ENCODE peak calls at places on chromosomes 7 and 10, in six cellular contexts. One of them, this sample, is unnamed.
A peak's percentile ranks its signal among the peaks of the same experiment; 100 is the strongest.

GRCh38 chr7:116097365-116098009 is 66.9 kb upstream of the TFEC start:
- DNase-seq in adrenal gland: no peak
- DNase-seq in IMR-90: peak; percentile 58
- DNase-seq in Peyer's patch: no peak
- DNase-seq in left lung: no peak
- DNase-seq in body of pancreas: no peak
- DNase-seq in this sample: peak; percentile 61

GRCh38 chr10:128000660-128001059 is 93.8 kb downstream of the PTPRE start:
- DNase-seq in Peyer's patch: no peak
- DNase-seq in body of pancreas: no peak
- DNase-seq in adrenal gland: peak; percentile 88
- DNase-seq in IMR-90: no peak
- DNase-seq in left lung: peak; percentile 70
- DNase-seq in this sample: no peak

GRCh38 chr10:22230331-22230833 is 12.6 kb upstream of the EBLN1 start:
- DNase-seq in body of pancreas: peak; percentile 25
- DNase-seq in adrenal gland: no peak
- DNase-seq in IMR-90: peak; percentile 29
- DNase-seq in left lung: no peak
- DNase-seq in Peyer's patch: no peak
- DNase-seq in this sample: peak; percentile 85

GRCh38 chr7:46695045-46695708 is 774.1 kb upstream of the IGFBP3 start:
- DNase-seq in body of pancreas: peak; percentile 71
- DNase-seq in adrenal gland: no peak
- DNase-seq in IMR-90: no peak
- DNase-seq in Peyer's patch: no peak
- DNase-seq in left lung: no peak
- DNase-seq in this sample: no peak

GRCh38 chr10:84097787-84098353 is 41.4 kb upstream of the GHITM start:
- DNase-seq in adrenal gland: no peak
- DNase-seq in Peyer's patch: no peak
- DNase-seq in IMR-90: peak; percentile 10
- DNase-seq in body of pancreas: no peak
- DNase-seq in left lung: no peak
- DNase-seq in this sample: peak; percentile 18

GRCh38 chr7:81776972-81777371 is 7.1 kb upstream of the HGF start:
- DNase-seq in left lung: no peak
- DNase-seq in IMR-90: no peak
- DNase-seq in adrenal gland: no peak
- DNase-seq in body of pancreas: no peak
- DNase-seq in Peyer's patch: no peak
- DNase-seq in this sample: no peak

GRCh38 chr7:55546826-55547225 is 25.5 kb downstream of the VOPP1 start:
- DNase-seq in body of pancreas: peak; percentile 82
- DNase-seq in Peyer's patch: no peak
- DNase-seq in left lung: peak; percentile 75
- DNase-seq in adrenal gland: peak; percentile 95
- DNase-seq in IMR-90: peak; percentile 79
- DNase-seq in this sample: peak; percentile 80

GRCh38 chr7:90411510-90411909 is 8.2 kb downstream of the CLDN12 start:
- DNase-seq in left lung: no peak
- DNase-seq in adrenal gland: no peak
- DNase-seq in Peyer's patch: no peak
- DNase-seq in body of pancreas: no peak
- DNase-seq in IMR-90: peak; percentile 17
- DNase-seq in this sample: no peak

GRCh38 chr10:30747633-30748032 is 118.1 kb upstream of the LYZL2 start:
- DNase-seq in IMR-90: peak; percentile 78
- DNase-seq in Peyer's patch: no peak
- DNase-seq in body of pancreas: no peak
- DNase-seq in left lung: no peak
- DNase-seq in adrenal gland: peak; percentile 4
- DNase-seq in this sample: peak; percentile 22

GRCh38 chr10:70920519-70920918 is 32.2 kb upstream of the PCBD1 start:
- DNase-seq in body of pancreas: peak; percentile 78
- DNase-seq in left lung: peak; percentile 90
- DNase-seq in adrenal gland: no peak
- DNase-seq in IMR-90: no peak
- DNase-seq in Peyer's patch: peak; percentile 71
- DNase-seq in this sample: no peak

GRCh38 chr10:119209050-119209735 is 1.8 kb downstream of the GRK5 start:
- DNase-seq in body of pancreas: peak; percentile 65
- DNase-seq in Peyer's patch: peak; percentile 56
- DNase-seq in left lung: peak; percentile 51
- DNase-seq in IMR-90: peak; percentile 80
- DNase-seq in adrenal gland: peak; percentile 73
- DNase-seq in this sample: peak; percentile 80

GRCh38 chr7:12699299-12699698 is 11.9 kb downstream of the ARL4A start:
- DNase-seq in Peyer's patch: no peak
- DNase-seq in IMR-90: no peak
- DNase-seq in left lung: no peak
- DNase-seq in body of pancreas: no peak
- DNase-seq in adrenal gland: no peak
- DNase-seq in this sample: no peak

DNA sequence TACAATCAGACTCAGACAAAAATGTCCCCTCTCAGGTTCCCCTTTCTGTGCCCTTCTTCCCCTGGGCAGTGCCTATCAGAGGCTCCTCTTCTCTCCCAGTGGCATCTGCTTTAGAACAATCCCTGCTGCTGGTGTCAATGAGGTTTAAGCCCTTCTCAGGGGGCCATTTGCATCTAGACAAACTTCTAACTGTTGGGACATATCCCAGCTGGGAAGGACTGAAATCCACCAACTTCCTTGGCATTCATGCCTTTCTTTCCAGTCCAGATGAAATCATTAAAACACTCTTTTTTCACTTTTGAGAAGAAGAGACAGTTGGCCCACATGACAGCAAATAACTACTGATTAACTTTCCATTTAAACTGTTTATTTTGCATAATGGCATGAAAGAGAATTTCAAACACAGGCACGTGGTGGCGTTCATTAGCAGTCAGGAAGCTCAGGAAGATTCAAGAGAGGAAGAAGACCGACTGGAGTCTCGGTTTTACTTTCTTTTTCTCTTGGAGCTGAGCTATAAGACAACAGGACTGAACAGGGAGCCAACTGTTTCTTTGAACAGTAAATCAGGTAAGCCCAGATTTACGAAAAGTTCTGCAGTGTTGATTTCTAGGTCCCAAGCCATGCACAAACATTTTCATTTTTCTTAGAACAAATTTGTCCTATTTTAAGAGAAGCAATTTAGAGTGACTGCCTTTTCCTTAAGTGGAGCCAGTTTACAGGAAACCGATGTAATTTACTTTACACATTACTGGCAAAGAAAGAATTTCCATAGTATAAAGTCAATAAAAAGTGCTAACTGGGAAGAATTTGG is at the start of gene GIMAP2:
- DNase-seq in left lung: no peak
- DNase-seq in adrenal gland: peak; percentile 19
- DNase-seq in IMR-90: no peak
- DNase-seq in body of pancreas: no peak
- DNase-seq in Peyer's patch: no peak
- DNase-seq in this sample: peak; percentile 11
- H3K4me3 ChIP-seq in left lung: peak within 1 kb of the TSS; percentile 43
- H3K4me3 ChIP-seq in adrenal gland: peak within 1 kb of the TSS; percentile 16
- H3K4me3 ChIP-seq in IMR-90: peak within 1 kb of the TSS; percentile 38
- H3K4me3 ChIP-seq in body of pancreas: no peak within 1 kb of the TSS
- H3K4me3 ChIP-seq in Peyer's patch: peak within 1 kb of the TSS; percentile 59
- H3K4me3 ChIP-seq in this sample: no peak within 1 kb of the TSS

GRCh38 chr7:158064631-158065030 is 523.0 kb downstream of the PTPRN2 start:
- DNase-seq in left lung: no peak
- DNase-seq in body of pancreas: peak; percentile 1
- DNase-seq in adrenal gland: no peak
- DNase-seq in Peyer's patch: peak; percentile 16
- DNase-seq in IMR-90: no peak
- DNase-seq in this sample: no peak
- H3K9me3 ChIP-seq in left lung: peaks cover 24% of the 10 kb centered on the region
- H3K9me3 ChIP-seq in body of pancreas: no peaks in the 10 kb centered on the region
- H3K9me3 ChIP-seq in adrenal gland: no peaks in the 10 kb centered on the region
- H3K9me3 ChIP-seq in Peyer's patch: no peaks in the 10 kb centered on the region
- H3K9me3 ChIP-seq in IMR-90: peaks cover 61% of the 10 kb centered on the region
- H3K9me3 ChIP-seq in this sample: no peaks in the 10 kb centered on the region

DNA sequence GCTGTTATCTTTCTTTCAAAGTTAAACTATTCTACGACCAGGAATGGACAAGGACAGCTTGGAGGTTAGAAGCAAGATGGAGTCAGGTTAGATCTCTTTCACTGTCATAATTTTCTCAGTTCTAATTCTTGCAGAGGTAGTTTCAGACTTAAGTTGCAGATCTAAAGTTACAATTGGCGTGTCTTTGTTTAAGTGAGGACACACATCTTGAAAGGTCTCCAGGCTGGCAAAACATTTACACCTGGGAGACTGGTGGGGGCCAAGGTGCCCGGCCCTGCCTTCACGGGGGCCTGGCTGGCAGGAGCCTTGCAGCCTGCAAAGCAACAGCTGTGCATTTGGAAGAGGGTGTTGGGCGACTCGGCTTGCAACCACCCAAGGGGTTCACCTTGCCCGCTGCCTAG is 1.7 kb upstream of the DYNC2I1 start:
- DNase-seq in body of pancreas: no peak
- DNase-seq in left lung: no peak
- DNase-seq in Peyer's patch: no peak
- DNase-seq in adrenal gland: no peak
- DNase-seq in IMR-90: no peak
- DNase-seq in this sample: no peak
- H3K4me1 ChIP-seq in body of pancreas: peaks cover 10% of the 10 kb centered on the region
- H3K4me1 ChIP-seq in left lung: peaks cover 18% of the 10 kb centered on the region
- H3K4me1 ChIP-seq in Peyer's patch: peaks cover 8% of the 10 kb centered on the region
- H3K4me1 ChIP-seq in adrenal gland: peaks cover 19% of the 10 kb centered on the region
- H3K4me1 ChIP-seq in IMR-90: peaks cover 2% of the 10 kb centered on the region
- H3K4me1 ChIP-seq in this sample: peaks cover 24% of the 10 kb centered on the region

GRCh38 chr10:14340051-14340744 is 9.5 kb upstream of the FRMD4A start:
- DNase-seq in IMR-90: no peak
- DNase-seq in body of pancreas: no peak
- DNase-seq in left lung: no peak
- DNase-seq in Peyer's patch: no peak
- DNase-seq in adrenal gland: no peak
- DNase-seq in this sample: no peak
- H3K4me3 ChIP-seq in IMR-90: no peak overlapping the region
- H3K4me3 ChIP-seq in body of pancreas: no peak overlapping the region
- H3K4me3 ChIP-seq in left lung: no peak overlapping the region
- H3K4me3 ChIP-seq in Peyer's patch: no peak overlapping the region
- H3K4me3 ChIP-seq in adrenal gland: no peak overlapping the region
- H3K4me3 ChIP-seq in this sample: no peak overlapping the region

GRCh38 chr7:64706625-64707292 is 40.8 kb downstream of the ZNF107 start:
- DNase-seq in left lung: no peak
- DNase-seq in Peyer's patch: no peak
- DNase-seq in adrenal gland: no peak
- DNase-seq in body of pancreas: no peak
- DNase-seq in IMR-90: no peak
- DNase-seq in this sample: no peak
- H3K9me3 ChIP-seq in left lung: peaks cover 100% of the 10 kb centered on the region
- H3K9me3 ChIP-seq in Peyer's patch: no peaks in the 10 kb centered on the region
- H3K9me3 ChIP-seq in adrenal gland: peaks cover 4% of the 10 kb centered on the region
- H3K9me3 ChIP-seq in body of pancreas: no peaks in the 10 kb centered on the region
- H3K9me3 ChIP-seq in IMR-90: peaks cover 37% of the 10 kb centered on the region
- H3K9me3 ChIP-seq in this sample: peaks cover 10% of the 10 kb centered on the region

DNA sequence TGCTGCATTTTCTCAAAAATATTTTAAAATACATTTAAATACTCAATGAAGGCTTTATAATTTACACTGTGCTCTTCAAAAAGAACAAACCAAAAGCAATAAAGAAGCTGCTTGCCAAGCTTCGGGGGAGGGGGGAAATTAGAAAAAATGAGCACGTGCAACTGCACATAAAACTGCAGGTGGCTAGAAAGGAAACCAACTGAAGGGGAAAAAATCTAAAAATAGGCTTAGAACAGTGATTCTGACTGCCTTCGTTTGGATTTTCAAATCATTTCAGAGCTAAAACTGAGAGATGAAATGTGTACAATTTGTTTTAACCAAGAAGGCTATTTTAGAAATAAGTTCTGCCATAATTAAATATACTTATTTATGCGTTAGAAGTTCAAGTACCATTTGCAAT is 61.4 kb downstream of the ABI1 start:
- DNase-seq in body of pancreas: peak; percentile 16
- DNase-seq in left lung: no peak
- DNase-seq in adrenal gland: no peak
- DNase-seq in IMR-90: no peak
- DNase-seq in Peyer's patch: no peak
- DNase-seq in this sample: no peak
- H3K4me1 ChIP-seq in body of pancreas: peaks cover 17% of the 10 kb centered on the region
- H3K4me1 ChIP-seq in left lung: peaks cover 32% of the 10 kb centered on the region
- H3K4me1 ChIP-seq in adrenal gland: peaks cover 9% of the 10 kb centered on the region
- H3K4me1 ChIP-seq in IMR-90: no peaks in the 10 kb centered on the region
- H3K4me1 ChIP-seq in Peyer's patch: peaks cover 19% of the 10 kb centered on the region
- H3K4me1 ChIP-seq in this sample: peaks cover 9% of the 10 kb centered on the region

GRCh38 chr10:3150366-3150765 is 22.2 kb downstream of the PITRM1 start:
- DNase-seq in left lung: no peak
- DNase-seq in adrenal gland: no peak
- DNase-seq in body of pancreas: no peak
- DNase-seq in Peyer's patch: no peak
- DNase-seq in IMR-90: no peak
- DNase-seq in this sample: no peak
- H3K4me3 ChIP-seq in left lung: no peak overlapping the region
- H3K4me3 ChIP-seq in adrenal gland: no peak overlapping the region
- H3K4me3 ChIP-seq in body of pancreas: no peak overlapping the region
- H3K4me3 ChIP-seq in Peyer's patch: no peak overlapping the region
- H3K4me3 ChIP-seq in IMR-90: no peak overlapping the region
- H3K4me3 ChIP-seq in this sample: no peak overlapping the region

GRCh38 chr7:64037095-64037494 is 8.1 kb upstream of the ZNF727 start:
- DNase-seq in IMR-90: no peak
- DNase-seq in Peyer's patch: no peak
- DNase-seq in body of pancreas: peak; percentile 54
- DNase-seq in left lung: no peak
- DNase-seq in adrenal gland: no peak
- DNase-seq in this sample: no peak
- H3K9me3 ChIP-seq in IMR-90: peaks cover 21% of the 10 kb centered on the region
- H3K9me3 ChIP-seq in Peyer's patch: no peaks in the 10 kb centered on the region
- H3K9me3 ChIP-seq in body of pancreas: no peaks in the 10 kb centered on the region
- H3K9me3 ChIP-seq in left lung: peaks cover 82% of the 10 kb centered on the region
- H3K9me3 ChIP-seq in adrenal gland: no peaks in the 10 kb centered on the region
- H3K9me3 ChIP-seq in this sample: no peaks in the 10 kb centered on the region